ENCODE peak calls at places on chromosomes 11 and 22, in four cellular contexts. Q is tibial artery, C is A673, W is neural progenitor cell. A is an unnamed sample.

GRCh38 chr11:120179071-120179672 is 31.7 kb upstream of the OAF start:
- DNase-seq in Q (peak; percentile 53), C (no peak), W (no peak), A (no peak)

GRCh38 chr22:42544686-42545085 is 9.1 kb upstream of the SERHL2 start:
- DNase-seq in Q (no peak), C (no peak), W (no peak), A (no peak)

GRCh38 chr11:12211331-12212065 is 101.1 kb downstream of the MICAL2 start:
- DNase-seq in Q (peak; percentile 42), C (no peak), W (no peak), A (no peak)

GRCh38 chr11:109808569-109808968 is 284.6 kb upstream of the ZC3H12C start:
- DNase-seq in Q (no peak), C (peak; percentile 26), W (no peak), A (no peak)

GRCh38 chr22:34570408-34570807 is 495.6 kb upstream of the ISX start:
- DNase-seq in Q (no peak), C (no peak), W (no peak), A (no peak)

GRCh38 chr22:20580179-20580578 is 72.8 kb downstream of the MED15 start:
- DNase-seq in Q (no peak), C (no peak), W (no peak), A (no peak)

GRCh38 chr11:43574949-43575915 is 105.3 kb upstream of the HSD17B12 start:
- DNase-seq in Q (no peak), C (peak; percentile 90), W (peak; percentile 87), A (no peak)

GRCh38 chr11:121421149-121421906 is 30.8 kb upstream of the SORL1 start:
- DNase-seq in Q (no peak), C (no peak), W (no peak), A (no peak)

GRCh38 chr11:31816467-31817053 is 5.4 kb upstream of the PAX6 start:
- DNase-seq in Q (no peak), C (peak; percentile 65), W (peak; percentile 39), A (no peak)

GRCh38 chr11:120801801-120802689 is 221.9 kb upstream of the TBCEL start:
- DNase-seq in Q (no peak), C (peak; percentile 65), W (peak; percentile 82), A (peak; percentile 6)

GRCh38 chr11:3191586-3192324 is 26.6 kb upstream of the OSBPL5 start:
- DNase-seq in Q (peak; percentile 33), C (no peak), W (no peak), A (no peak)

GRCh38 chr11:102361100-102362021 is 14.3 kb downstream of the BIRC2 start:
- DNase-seq in Q (no peak), C (no peak), W (no peak), A (peak; percentile 56)

GRCh38 chr11:19374189-19374588 is 133.4 kb upstream of the E2F8 start:
- DNase-seq in Q (no peak), C (peak; percentile 51), W (no peak), A (no peak)

GRCh38 chr11:46294365-46295309 is 17.2 kb downstream of the CREB3L1 start:
- DNase-seq in Q (no peak), C (no peak), W (peak; percentile 85), A (no peak)

GRCh38 chr22:28021116-28021997 is 102.3 kb upstream of the PITPNB start:
- DNase-seq in Q (peak; percentile 47), C (no peak), W (no peak), A (no peak)

GRCh38 chr11:60251485-60252207 is 8.7 kb upstream of the MS4A4E start:
- DNase-seq in Q (no peak), C (peak; percentile 32), W (peak; percentile 63), A (peak; percentile 19)

GRCh38 chr22:33014621-33015020 is 43.6 kb downstream of the SYN3 start:
- DNase-seq in Q (no peak), C (peak; percentile 10), W (no peak), A (no peak)

GRCh38 chr11:73961321-73961720 is 10.5 kb downstream of the DNAJB13 start:
- DNase-seq in Q (no peak), C (no peak), W (no peak), A (no peak)

GRCh38 chr11:58788355-58789023 is 56.0 kb downstream of the GLYATL2 start:
- DNase-seq in Q (no peak), C (peak; percentile 78), W (peak; percentile 57), A (peak; percentile 36)

GRCh38 chr11:78823588-78823987 is 248.9 kb upstream of the NARS2 start:
- DNase-seq in Q (no peak), C (no peak), W (no peak), A (no peak)

GRCh38 chr22:45441158-45441557 is 27.7 kb downstream of the RIBC2 start:
- DNase-seq in Q (peak; percentile 81), C (peak; percentile 64), W (peak; percentile 73), A (peak; percentile 26)

GRCh38 chr11:9138133-9138453 is 46.7 kb upstream of the SCUBE2 start:
- DNase-seq in Q (no peak), C (no peak), W (no peak), A (no peak)

GRCh38 chr22:45455212-45455611 is 41.7 kb downstream of the RIBC2 start:
- DNase-seq in Q (no peak), C (no peak), W (no peak), A (no peak)

GRCh38 chr11:12434255-12434654 is 56.9 kb downstream of the PARVA start:
- DNase-seq in Q (no peak), C (no peak), W (no peak), A (no peak)

GRCh38 chr22:49244466-49245420 is 582.9 kb downstream of the BRD1 start:
- DNase-seq in Q (peak; percentile 38), C (no peak), W (no peak), A (no peak)

GRCh38 chr11:64204464-64204989 is 2.0 kb upstream of the FERMT3 start:
- DNase-seq in Q (peak; percentile 93), C (peak; percentile 100), W (peak; percentile 85), A (peak; percentile 90)

GRCh38 chr22:22079404-22080148 is 97.0 kb upstream of the TOP3B start:
- DNase-seq in Q (no peak), C (no peak), W (no peak), A (no peak)

GRCh38 chr22:29907753-29908515 is 25.0 kb downstream of the MTMR3 start:
- DNase-seq in Q (no peak), C (peak; percentile 91), W (no peak), A (no peak)

GRCh38 chr11:107857550-107858216 is 904 bp downstream of the SLC35F2 start:
- DNase-seq in Q (no peak), C (peak; percentile 48), W (no peak), A (no peak)

GRCh38 chr11:79461144-79461543 is 20.3 kb upstream of the TENM4 start:
- DNase-seq in Q (no peak), C (peak; percentile 58), W (peak; percentile 64), A (no peak)

GRCh38 chr11:105144887-105145286 is 5.3 kb upstream of the CARD18 start:
- DNase-seq in Q (no peak), C (peak; percentile 75), W (no peak), A (no peak)

GRCh38 chr11:60915250-60915914 is 1.4 kb downstream of the TMEM109 start:
- DNase-seq in Q (peak; percentile 77), C (peak; percentile 53), W (peak; percentile 94), A (peak; percentile 64)

GRCh38 chr11:59666969-59667368 is 1.9 kb downstream of the PATL1 start:
- DNase-seq in Q (no peak), C (no peak), W (no peak), A (no peak)

GRCh38 chr11:131850507-131850906 is 480.1 kb downstream of the NTM start:
- DNase-seq in Q (no peak), C (no peak), W (peak; percentile 50), A (no peak)

GRCh38 chr22:43473441-43473840 is 61.6 kb downstream of the MPPED1 start:
- DNase-seq in Q (no peak), C (no peak), W (no peak), A (no peak)

GRCh38 chr11:104968365-104968855 is at the start of gene CASP4:
- DNase-seq in Q (no peak), C (peak; percentile 91), W (no peak), A (peak; percentile 54)

GRCh38 chr22:26995222-26995621 is 337.8 kb downstream of the MIAT start:
- DNase-seq in Q (no peak), C (no peak), W (no peak), A (no peak)

GRCh38 chr11:44753965-44754645 is 27.3 kb downstream of the TSPAN18 start:
- DNase-seq in Q (peak; percentile 59), C (no peak), W (no peak), A (no peak)
- H3K27ac ChIP-seq in Q (peak overlapping the region; percentile 67), C (no peak overlapping the region), W (no peak overlapping the region), A (no peak overlapping the region)

DNA sequence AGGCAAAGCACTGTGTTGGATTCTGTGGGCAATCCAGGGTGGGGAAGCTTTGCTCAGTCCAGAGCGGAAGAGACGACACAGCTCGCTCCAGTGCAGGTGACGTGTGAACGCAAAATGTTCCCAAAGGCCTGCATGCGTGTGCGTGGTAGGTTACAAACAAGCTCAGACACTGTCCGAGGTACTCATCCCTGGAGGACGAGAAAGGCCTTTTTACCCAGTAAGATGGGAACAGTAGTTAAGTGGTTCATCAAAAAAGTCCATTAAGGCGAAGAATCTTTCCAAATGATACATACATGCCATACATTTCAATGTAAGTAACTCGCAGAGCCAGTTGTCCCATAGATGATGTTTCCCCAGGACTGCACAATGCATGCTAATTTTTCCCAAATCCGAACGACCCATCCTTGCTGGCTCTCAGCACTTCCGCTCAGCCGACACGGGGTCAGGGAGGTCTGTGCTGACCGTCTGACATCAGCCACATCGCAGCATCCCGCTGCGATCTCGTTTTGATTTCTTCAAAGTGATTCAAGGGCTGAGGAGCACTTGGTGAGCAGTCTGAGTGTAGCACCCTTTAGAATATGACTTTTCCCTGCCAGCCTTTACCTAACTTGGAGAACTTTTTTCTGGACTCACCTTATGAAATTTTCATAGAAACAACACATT is 19.0 kb downstream of the B3GAT1 start:
- DNase-seq in Q (no peak), C (no peak), W (no peak), A (no peak)
- H3K9me3 ChIP-seq in Q (no peaks in the 10 kb centered on the region), C (no peaks in the 10 kb centered on the region), W (no peaks in the 10 kb centered on the region), A (no peaks in the 10 kb centered on the region)

GRCh38 chr22:37994982-37995381 is 10.6 kb upstream of the SOX10 start:
- DNase-seq in Q (no peak), C (no peak), W (no peak), A (no peak)
- H3K4me1 ChIP-seq in Q (no peaks in the 10 kb centered on the region), C (peaks cover 15% of the 10 kb centered on the region), W (peaks cover 10% of the 10 kb centered on the region), A (no peaks in the 10 kb centered on the region)

DNA sequence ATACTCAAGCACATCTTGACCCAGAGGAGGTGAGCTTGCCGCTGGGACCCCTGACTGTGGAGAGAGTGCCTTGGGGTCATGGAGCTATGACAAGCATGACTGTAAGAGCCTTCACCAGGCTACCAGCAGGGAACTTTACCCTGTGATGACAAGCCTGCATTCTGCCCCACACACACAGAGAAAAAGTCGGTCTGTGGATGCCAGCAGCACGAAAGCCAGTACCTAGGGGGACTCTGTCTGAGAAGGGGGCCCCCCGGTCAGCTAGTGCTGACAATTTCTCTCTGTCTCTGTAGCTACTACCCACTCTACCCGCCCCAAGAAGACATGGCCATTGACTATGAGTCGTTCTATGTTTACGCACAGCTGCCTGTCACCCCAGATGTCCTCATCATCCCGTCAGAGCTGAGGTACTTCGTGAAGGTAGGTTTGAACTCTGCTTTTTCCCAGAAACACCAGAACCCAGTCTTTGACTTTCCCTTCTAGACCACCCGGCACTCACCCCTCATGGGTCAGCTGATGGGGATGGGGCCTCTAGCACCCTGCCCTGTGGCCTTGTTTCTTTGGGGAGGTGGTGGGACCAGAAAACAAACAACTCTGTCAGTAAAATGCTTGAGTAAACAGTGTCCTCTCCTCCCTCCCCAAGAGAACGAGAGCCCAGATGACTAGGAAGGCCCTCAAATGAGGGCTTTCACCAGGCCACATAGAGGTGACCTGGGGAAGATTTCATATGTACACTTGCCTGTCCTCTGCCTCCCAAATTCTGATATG is 18.9 kb upstream of the CDC42EP2 start:
- DNase-seq in Q (no peak), C (no peak), W (no peak), A (no peak)
- H3K27ac ChIP-seq in Q (no peak overlapping the region), C (no peak overlapping the region), W (no peak overlapping the region), A (no peak overlapping the region)

GRCh38 chr11:96704847-96705246 is 315.0 kb downstream of the JRKL start:
- DNase-seq in Q (no peak), C (peak; percentile 45), W (peak; percentile 28), A (no peak)
- H3K9me3 ChIP-seq in Q (no peaks in the 10 kb centered on the region), C (no peaks in the 10 kb centered on the region), W (no peaks in the 10 kb centered on the region), A (no peaks in the 10 kb centered on the region)

GRCh38 chr11:114254571-114255146 is 41.5 kb upstream of the NNMT start:
- DNase-seq in Q (no peak), C (no peak), W (no peak), A (no peak)
- H3K4me1 ChIP-seq in Q (no peaks in the 10 kb centered on the region), C (peaks cover 10% of the 10 kb centered on the region), W (peaks cover 82% of the 10 kb centered on the region), A (no peaks in the 10 kb centered on the region)

A was measured in CD4-positive, alpha-beta memory T cell.